ENCODE peak calls at places on chromosomes 13 and 19, in seven cellular contexts. M is IMR-90; Y is glutamatergic neuron; Z is activated T-helper 1 cell treated with Interleukin-2 at 50 U/mL for 16 hours; C is Right ventricle myocardium superior; O is stimulated activated CD8-positive, alpha-beta memory T cell treated with anti-CD3 and anti-CD28 coated beads, Interleukin-7, amount 100 ng/mL, for 1 hour; Q is HFFc6. U is an unnamed sample.

GRCh38 chr13:27446986-27447583 is 3.3 kb downstream of the MTIF3 start:
- DNase-seq in O (no peak), Q (no peak), Z (no peak), Y (no peak), M (no peak), C (no peak), U (no peak)

GRCh38 chr13:38662362-38662761 is 24.5 kb upstream of the FREM2 start:
- DNase-seq in Y (no peak), M (peak), O (no peak), Z (no peak), C (no peak), Q (no peak), U (no peak)

GRCh38 chr19:13104848-13105646 is 2.4 kb upstream of the LYL1 start:
- DNase-seq in Z (no peak), Q (no peak), O (no peak), Y (no peak), M (no peak), C (no peak), U (no peak)

GRCh38 chr13:21595546-21595822 is 8.5 kb downstream of the MICU2 start:
- DNase-seq in Z (no peak), M (no peak), Y (no peak), C (no peak), O (no peak), Q (no peak), U (no peak)

GRCh38 chr13:106407338-106407737 is 128.1 kb downstream of the EFNB2 start:
- DNase-seq in Y (no peak), C (no peak), Z (no peak), M (no peak), O (no peak), Q (no peak), U (no peak)

GRCh38 chr13:85828094-85828684 is 29.0 kb upstream of the SLITRK6 start:
- DNase-seq in Z (no peak), O (no peak), Q (no peak), C (no peak), M (peak), Y (no peak), U (no peak)

GRCh38 chr13:106680796-106681482 is 113.0 kb upstream of the ARGLU1 start:
- DNase-seq in O (no peak), Y (no peak), C (no peak), M (no peak), Q (no peak), Z (no peak), U (no peak)

GRCh38 chr19:29211562-29212416 is 1.2 kb downstream of the UQCRFS1 start:
- DNase-seq in O (no peak), C (no peak), Y (no peak), M (peak), Z (no peak), Q (no peak), U (no peak)

GRCh38 chr19:55179570-55180484 is at the start of gene SYT5:
- DNase-seq in Z (peak), Y (peak), Q (no peak), M (no peak), C (no peak), O (peak), U (peak)

GRCh38 chr13:37143901-37144300 is 38.4 kb upstream of the CSNK1A1L start:
- DNase-seq in M (peak), Y (no peak), C (no peak), O (no peak), Z (no peak), Q (no peak), U (no peak)